ENCODE peak calls at places on chromosomes 13 and 19, in ten cellular contexts. C is transverse colon; B is colonic mucosa; I is astrocyte of the spinal cord; N is nucleus accumbens; V is GM10248; U is HFFc6; G is GF-D8; L is EH; R is stimulated activated CD8-positive, alpha-beta memory T cell treated with anti-CD3 and anti-CD28 coated beads, Interleukin-4, amount 100 ng/mL, for 4 hours. T is an unnamed sample.

GRCh38 chr13:46507978-46508377 is 45.0 kb upstream of the LRCH1 start:
- DNase-seq in C (no peak), B (no peak), I (no peak), N (no peak), V (no peak), U (no peak), G (peak), L (peak), R (no peak), T (no peak)

GRCh38 chr13:24220086-24220703 is 59.7 kb downstream of the SPATA13 start:
- DNase-seq in C (peak), B (peak), I (peak), N (peak), V (peak), U (peak), G (peak), L (peak), R (no peak), T (peak)

GRCh38 chr13:41061914-41062837 is 867 bp downstream of the WBP4 start:
- DNase-seq in C (no peak), B (no peak), I (peak), N (no peak), V (no peak), U (peak), G (peak), L (peak), R (no peak), T (no peak)

GRCh38 chr13:41426047-41426446 is 31.3 kb upstream of the RGCC start:
- DNase-seq in C (no peak), B (no peak), I (no peak), N (no peak), V (no peak), U (no peak), G (no peak), L (no peak), R (no peak), T (no peak)

GRCh38 chr19:4758082-4758481 is 33.5 kb upstream of the FEM1A start:
- DNase-seq in C (no peak), B (no peak), I (no peak), N (no peak), V (no peak), U (no peak), G (no peak), L (no peak), R (no peak), T (no peak)

GRCh38 chr19:1592755-1593628 is at the start of gene MBD3:
- DNase-seq in C (peak), B (peak), I (peak), N (peak), V (peak), U (peak), G (peak), L (peak), R (peak), T (peak)

GRCh38 chr13:66915596-66916185 is 314.4 kb downstream of the PCDH9 start:
- DNase-seq in C (no peak), B (no peak), I (peak), N (no peak), V (no peak), U (peak), G (no peak), L (no peak), R (no peak), T (peak)

GRCh38 chr13:95209109-95209508 is 92.1 kb downstream of the ABCC4 start:
- DNase-seq in C (no peak), B (no peak), I (no peak), N (no peak), V (no peak), U (no peak), G (no peak), L (no peak), R (no peak), T (no peak)

GRCh38 chr13:51980918-51981317 is 30.3 kb downstream of the ATP7B start:
- DNase-seq in C (no peak), B (no peak), I (no peak), N (no peak), V (no peak), U (no peak), G (no peak), L (peak), R (no peak), T (no peak)

GRCh38 chr19:11451942-11452813 is 16.7 kb downstream of the PRKCSH start:
- DNase-seq in C (no peak), B (no peak), I (no peak), N (no peak), V (peak), U (no peak), G (no peak), L (no peak), R (no peak), T (peak)

GRCh38 chr19:17679526-17680234 is 8.5 kb downstream of the UNC13A start:
- DNase-seq in C (no peak), B (no peak), I (no peak), N (no peak), V (no peak), U (no peak), G (no peak), L (peak), R (no peak), T (no peak)

GRCh38 chr13:49625392-49626137 is 2.7 kb upstream of the ARL11 start:
- DNase-seq in C (peak), B (peak), I (no peak), N (no peak), V (no peak), U (no peak), G (no peak), L (no peak), R (no peak), T (no peak)

GRCh38 chr19:6038634-6039405 is 60.9 kb upstream of the RANBP3 start:
- DNase-seq in C (no peak), B (no peak), I (no peak), N (no peak), V (peak), U (no peak), G (no peak), L (peak), R (no peak), T (no peak)

GRCh38 chr19:29753190-29753933 is 38.3 kb upstream of the C19orf12 start:
- DNase-seq in C (no peak), B (no peak), I (no peak), N (no peak), V (no peak), U (no peak), G (no peak), L (no peak), R (no peak), T (no peak)

GRCh38 chr19:3387645-3388589 is 21.5 kb downstream of the NFIC start:
- DNase-seq in C (peak), B (peak), I (peak), N (peak), V (no peak), U (no peak), G (no peak), L (peak), R (no peak), T (no peak)

GRCh38 chr13:99484405-99484981 is 16.8 kb upstream of the TM9SF2 start:
- DNase-seq in C (no peak), B (no peak), I (no peak), N (no peak), V (no peak), U (no peak), G (peak), L (peak), R (no peak), T (no peak)

GRCh38 chr19:2798733-2799132 is 13.4 kb downstream of the THOP1 start:
- DNase-seq in C (no peak), B (no peak), I (no peak), N (no peak), V (no peak), U (no peak), G (no peak), L (peak), R (no peak), T (no peak)

GRCh38 chr19:56642711-56643459 is at the start of gene SMIM17:
- DNase-seq in C (no peak), B (no peak), I (no peak), N (no peak), V (no peak), U (no peak), G (no peak), L (no peak), R (no peak), T (no peak)

GRCh38 chr19:40530091-40530901 is 46.4 kb upstream of the SHKBP1 start:
- DNase-seq in C (no peak), B (peak), I (no peak), N (no peak), V (peak), U (no peak), G (no peak), L (no peak), R (no peak), T (peak)

GRCh38 chr19:50549927-50550593 is 18.2 kb downstream of the LRRC4B start:
- DNase-seq in C (no peak), B (no peak), I (no peak), N (no peak), V (no peak), U (no peak), G (no peak), L (no peak), R (no peak), T (no peak)

GRCh38 chr13:99320693-99321481 is 13.7 kb upstream of the GPR183 start:
- DNase-seq in C (no peak), B (no peak), I (peak), N (no peak), V (no peak), U (peak), G (peak), L (peak), R (no peak), T (no peak)

GRCh38 chr19:53865918-53866696 is 1.6 kb upstream of the MYADM start:
- DNase-seq in C (peak), B (peak), I (peak), N (peak), V (peak), U (peak), G (no peak), L (peak), R (no peak), T (no peak)

GRCh38 chr13:111115841-111116500 is 861 bp downstream of the ARHGEF7 start:
- DNase-seq in C (peak), B (no peak), I (peak), N (no peak), V (no peak), U (peak), G (no peak), L (peak), R (no peak), T (no peak)

GRCh38 chr19:12783849-12784393 is 7.4 kb upstream of the JUNB start:
- DNase-seq in C (peak), B (peak), I (no peak), N (no peak), V (no peak), U (no peak), G (no peak), L (peak), R (no peak), T (no peak)

GRCh38 chr19:1315470-1316166 is 29.9 kb downstream of the EFNA2 start:
- DNase-seq in C (peak), B (peak), I (peak), N (no peak), V (peak), U (no peak), G (peak), L (peak), R (no peak), T (no peak)

GRCh38 chr19:45171211-45171623 is 6.8 kb downstream of the TRAPPC6A start:
- DNase-seq in C (no peak), B (no peak), I (no peak), N (no peak), V (no peak), U (no peak), G (peak), L (no peak), R (no peak), T (no peak)

GRCh38 chr13:112728375-112729126 is 38.7 kb downstream of the ATP11A start:
- DNase-seq in C (no peak), B (no peak), I (no peak), N (no peak), V (no peak), U (no peak), G (no peak), L (no peak), R (no peak), T (no peak)

GRCh38 chr13:51154029-51154555 is 43.0 kb upstream of the C13orf42 start:
- DNase-seq in C (no peak), B (no peak), I (peak), N (no peak), V (no peak), U (no peak), G (no peak), L (peak), R (no peak), T (no peak)

GRCh38 chr13:48492123-48493075 is 40.5 kb downstream of the RCBTB2 start:
- DNase-seq in C (peak), B (peak), I (no peak), N (no peak), V (peak), U (peak), G (peak), L (peak), R (peak), T (peak)

GRCh38 chr19:44725251-44725650 is 23.3 kb upstream of the BCL3 start:
- DNase-seq in C (peak), B (peak), I (no peak), N (no peak), V (no peak), U (no peak), G (no peak), L (no peak), R (no peak), T (no peak)

GRCh38 chr13:77919351-77920294 is 992 bp upstream of the EDNRB start:
- DNase-seq in C (peak), B (peak), I (peak), N (peak), V (no peak), U (no peak), G (no peak), L (no peak), R (no peak), T (no peak)

GRCh38 chr13:31951215-31951678 is 80.3 kb upstream of the FRY start:
- DNase-seq in C (peak), B (peak), I (no peak), N (no peak), V (peak), U (no peak), G (peak), L (peak), R (no peak), T (no peak)

GRCh38 chr13:80360298-80360827 is 19.4 kb upstream of the SPRY2 start:
- DNase-seq in C (no peak), B (no peak), I (no peak), N (no peak), V (no peak), U (no peak), G (no peak), L (no peak), R (no peak), T (no peak)

GRCh38 chr13:50969691-50970090 is 60.1 kb downstream of the RNASEH2B start:
- DNase-seq in C (peak), B (no peak), I (peak), N (no peak), V (no peak), U (no peak), G (no peak), L (no peak), R (no peak), T (no peak)

GRCh38 chr19:4007836-4008539 is 452 bp downstream of the PIAS4 start:
- DNase-seq in C (peak), B (peak), I (no peak), N (no peak), V (no peak), U (no peak), G (no peak), L (peak), R (no peak), T (peak)

GRCh38 chr19:49570997-49571676 is 9.2 kb downstream of the NOSIP start:
- DNase-seq in C (peak), B (peak), I (no peak), N (no peak), V (no peak), U (no peak), G (peak), L (peak), R (no peak), T (peak)

GRCh38 chr19:5973867-5974635 is 3.9 kb downstream of the RANBP3 start:
- DNase-seq in C (no peak), B (no peak), I (no peak), N (no peak), V (no peak), U (no peak), G (no peak), L (no peak), R (no peak), T (no peak)